ENCODE peak calls at places on chromosomes 6 and 20, in five cellular contexts. One of them, this sample, is unnamed. For H3K4me1, the result is how much of the 10 kb centered on the place peaks cover.

GRCh38 chr20:51554538-51555165 is 12.1 kb upstream of the NFATC2 start:
- DNase-seq in left ventricle myocardium inferior: no peak
- DNase-seq in heart left ventricle: no peak
- DNase-seq in BE2C: no peak
- DNase-seq in K562: no peak
- DNase-seq in this sample: no peak

GRCh38 chr20:48632017-48632824 is 195.6 kb downstream of the PREX1 start:
- DNase-seq in left ventricle myocardium inferior: no peak
- DNase-seq in heart left ventricle: no peak
- DNase-seq in BE2C: no peak
- DNase-seq in K562: no peak
- DNase-seq in this sample: no peak

GRCh38 chr20:36061754-36062153 is 92.8 kb upstream of the EPB41L1 start:
- DNase-seq in left ventricle myocardium inferior: peak
- DNase-seq in heart left ventricle: peak
- DNase-seq in BE2C: no peak
- DNase-seq in K562: no peak
- DNase-seq in this sample: no peak

GRCh38 chr20:50815162-50815989 is 20.5 kb downstream of the BCAS4 start:
- DNase-seq in left ventricle myocardium inferior: no peak
- DNase-seq in heart left ventricle: no peak
- DNase-seq in BE2C: no peak
- DNase-seq in K562: no peak
- DNase-seq in this sample: no peak

GRCh38 chr6:81241126-81241525 is 511.4 kb downstream of the TENT5A start:
- DNase-seq in left ventricle myocardium inferior: no peak
- DNase-seq in heart left ventricle: no peak
- DNase-seq in BE2C: no peak
- DNase-seq in K562: no peak
- DNase-seq in this sample: no peak

GRCh38 chr6:70151616-70152015 is 151.3 kb downstream of the COL9A1 start:
- DNase-seq in left ventricle myocardium inferior: no peak
- DNase-seq in heart left ventricle: no peak
- DNase-seq in BE2C: no peak
- DNase-seq in K562: no peak
- DNase-seq in this sample: no peak

GRCh38 chr20:13430346-13431002 is 208.3 kb downstream of the TASP1 start:
- DNase-seq in left ventricle myocardium inferior: no peak
- DNase-seq in heart left ventricle: no peak
- DNase-seq in BE2C: no peak
- DNase-seq in K562: no peak
- DNase-seq in this sample: no peak

GRCh38 chr6:106064766-106065165 is 21.4 kb upstream of the PRDM1 start:
- DNase-seq in left ventricle myocardium inferior: no peak
- DNase-seq in heart left ventricle: no peak
- DNase-seq in BE2C: no peak
- DNase-seq in K562: no peak
- DNase-seq in this sample: no peak

GRCh38 chr20:63067266-63067635 is 60.5 kb upstream of the BHLHE23 start:
- DNase-seq in left ventricle myocardium inferior: no peak
- DNase-seq in heart left ventricle: no peak
- DNase-seq in BE2C: peak
- DNase-seq in K562: no peak
- DNase-seq in this sample: no peak

GRCh38 chr6:19303381-19303780 is 533.8 kb upstream of the ID4 start:
- DNase-seq in left ventricle myocardium inferior: no peak
- DNase-seq in heart left ventricle: no peak
- DNase-seq in BE2C: no peak
- DNase-seq in K562: no peak
- DNase-seq in this sample: no peak

GRCh38 chr6:74066168-74066871 is 370.3 kb downstream of the CD109 start:
- DNase-seq in left ventricle myocardium inferior: no peak
- DNase-seq in heart left ventricle: no peak
- DNase-seq in BE2C: no peak
- DNase-seq in K562: no peak
- DNase-seq in this sample: no peak

GRCh38 chr6:170182781-170183120 is 108.1 kb downstream of the DLL1 start:
- DNase-seq in left ventricle myocardium inferior: no peak
- DNase-seq in heart left ventricle: no peak
- DNase-seq in BE2C: no peak
- DNase-seq in K562: no peak
- DNase-seq in this sample: no peak

GRCh38 chr6:19214231-19214630 is 622.9 kb upstream of the ID4 start:
- DNase-seq in left ventricle myocardium inferior: no peak
- DNase-seq in heart left ventricle: no peak
- DNase-seq in BE2C: no peak
- DNase-seq in K562: no peak
- DNase-seq in this sample: no peak

GRCh38 chr6:43377710-43378229 is 8.3 kb upstream of the ZNF318 start:
- DNase-seq in left ventricle myocardium inferior: no peak
- DNase-seq in heart left ventricle: no peak
- DNase-seq in BE2C: no peak
- DNase-seq in K562: no peak
- DNase-seq in this sample: no peak

GRCh38 chr6:684831-685636 is 7.9 kb downstream of the EXOC2 start:
- DNase-seq in left ventricle myocardium inferior: no peak
- DNase-seq in heart left ventricle: no peak
- DNase-seq in BE2C: no peak
- DNase-seq in K562: no peak
- DNase-seq in this sample: no peak

GRCh38 chr6:524803-525202 is 132.1 kb downstream of the HUS1B start:
- DNase-seq in left ventricle myocardium inferior: no peak
- DNase-seq in heart left ventricle: no peak
- DNase-seq in BE2C: no peak
- DNase-seq in K562: no peak
- DNase-seq in this sample: no peak

GRCh38 chr6:18153311-18153703 is 1.6 kb downstream of the TPMT start:
- DNase-seq in left ventricle myocardium inferior: no peak
- DNase-seq in heart left ventricle: no peak
- DNase-seq in BE2C: no peak
- DNase-seq in K562: no peak
- DNase-seq in this sample: no peak

GRCh38 chr6:146551545-146551944 is 7.9 kb downstream of the RAB32 start:
- DNase-seq in left ventricle myocardium inferior: no peak
- DNase-seq in heart left ventricle: no peak
- DNase-seq in BE2C: no peak
- DNase-seq in K562: no peak
- DNase-seq in this sample: no peak

GRCh38 chr6:1560281-1561058 is 49.2 kb upstream of the FOXC1 start:
- DNase-seq in left ventricle myocardium inferior: no peak
- DNase-seq in heart left ventricle: no peak
- DNase-seq in BE2C: no peak
- DNase-seq in K562: no peak
- DNase-seq in this sample: no peak

GRCh38 chr6:15447546-15448232 is 201.8 kb downstream of the JARID2 start:
- DNase-seq in left ventricle myocardium inferior: no peak
- DNase-seq in heart left ventricle: no peak
- DNase-seq in BE2C: no peak
- DNase-seq in K562: no peak
- DNase-seq in this sample: no peak

GRCh38 chr6:123022980-123023379 is 26.9 kb downstream of the CLVS2 start:
- DNase-seq in left ventricle myocardium inferior: no peak
- DNase-seq in heart left ventricle: no peak
- DNase-seq in BE2C: no peak
- DNase-seq in K562: no peak
- DNase-seq in this sample: no peak

GRCh38 chr6:36334832-36335459 is 1.7 kb downstream of the BNIP5 start:
- DNase-seq in left ventricle myocardium inferior: no peak
- DNase-seq in heart left ventricle: no peak
- DNase-seq in BE2C: no peak
- DNase-seq in K562: no peak
- DNase-seq in this sample: no peak

GRCh38 chr20:25058797-25059486 is 1.0 kb upstream of the ACSS1 start:
- DNase-seq in left ventricle myocardium inferior: peak
- DNase-seq in heart left ventricle: peak
- DNase-seq in BE2C: no peak
- DNase-seq in K562: no peak
- DNase-seq in this sample: no peak

GRCh38 chr6:121439456-121440250 is 4.2 kb downstream of the GJA1 start:
- DNase-seq in left ventricle myocardium inferior: no peak
- DNase-seq in heart left ventricle: no peak
- DNase-seq in BE2C: no peak
- DNase-seq in K562: no peak
- DNase-seq in this sample: no peak

GRCh38 chr20:17872920-17873319 is 95.7 kb downstream of the SNX5 start:
- DNase-seq in left ventricle myocardium inferior: no peak
- DNase-seq in heart left ventricle: no peak
- DNase-seq in BE2C: no peak
- DNase-seq in K562: no peak
- DNase-seq in this sample: no peak

GRCh38 chr20:48163521-48163920 is 378.2 kb upstream of the SULF2 start:
- DNase-seq in left ventricle myocardium inferior: no peak
- DNase-seq in heart left ventricle: no peak
- DNase-seq in BE2C: no peak
- DNase-seq in K562: no peak
- DNase-seq in this sample: no peak

GRCh38 chr6:35787266-35788218 is 6.7 kb downstream of the CLPSL1 start:
- DNase-seq in left ventricle myocardium inferior: no peak
- DNase-seq in heart left ventricle: no peak
- DNase-seq in BE2C: no peak
- DNase-seq in K562: peak
- DNase-seq in this sample: no peak

GRCh38 chr6:21915707-21916399 is 322.3 kb downstream of the SOX4 start:
- DNase-seq in left ventricle myocardium inferior: no peak
- DNase-seq in heart left ventricle: no peak
- DNase-seq in BE2C: no peak
- DNase-seq in K562: no peak
- DNase-seq in this sample: no peak

GRCh38 chr6:1311400-1312192 is at the start of gene FOXQ1:
- DNase-seq in left ventricle myocardium inferior: no peak
- DNase-seq in heart left ventricle: no peak
- DNase-seq in BE2C: no peak
- DNase-seq in K562: no peak
- DNase-seq in this sample: no peak

DNA sequence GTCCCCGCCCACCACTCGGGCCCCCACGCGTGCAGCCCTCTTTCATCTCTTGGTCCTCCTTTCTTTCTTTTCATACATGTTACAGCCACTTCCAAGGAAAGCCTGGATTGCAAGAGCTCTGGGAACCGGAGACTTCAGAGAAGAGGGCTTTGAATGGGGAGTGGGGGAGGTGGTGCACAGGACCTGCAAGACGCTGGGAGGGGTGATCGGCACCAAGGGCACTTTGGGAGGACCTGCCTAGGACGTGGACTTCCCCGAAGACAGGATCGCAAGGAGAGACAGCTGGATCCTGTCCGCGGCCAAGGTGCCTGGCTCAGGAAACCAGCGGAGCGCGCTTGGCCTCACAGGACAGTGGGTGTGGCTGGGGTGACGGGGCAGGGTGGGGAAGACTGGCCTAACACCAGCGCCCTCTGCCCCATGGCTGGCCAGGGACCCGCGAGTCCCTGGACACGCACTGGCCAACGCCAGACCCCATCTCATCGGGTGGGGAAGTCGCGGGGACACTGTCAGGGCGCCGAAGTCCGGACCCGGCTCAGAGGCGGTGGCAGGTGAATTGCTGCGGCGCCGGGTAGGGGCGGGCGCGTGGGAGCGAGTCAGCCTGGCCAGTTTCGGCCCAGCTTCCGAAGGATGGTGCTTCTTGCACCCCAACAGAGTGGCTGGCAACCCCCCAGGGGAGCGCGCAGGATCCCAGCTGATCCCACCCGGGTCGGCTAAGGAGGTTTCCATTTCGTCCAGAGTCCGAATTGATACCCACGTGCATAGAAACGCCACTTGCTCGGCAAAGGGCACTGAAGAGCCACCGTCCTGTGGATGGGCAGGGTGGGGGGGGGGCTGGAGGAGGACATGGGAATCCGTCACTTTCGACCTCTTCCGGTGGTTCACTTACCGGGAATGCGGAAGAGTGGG is 714 bp upstream of the THBD start:
- DNase-seq in left ventricle myocardium inferior: peak
- DNase-seq in heart left ventricle: peak
- DNase-seq in BE2C: no peak
- DNase-seq in K562: no peak
- DNase-seq in this sample: no peak
- H3K4me3 ChIP-seq in left ventricle myocardium inferior: peak
- H3K4me3 ChIP-seq in heart left ventricle: peak
- H3K4me3 ChIP-seq in BE2C: no peak
- H3K4me3 ChIP-seq in K562: no peak
- H3K4me3 ChIP-seq in this sample: peak

GRCh38 chr6:7165736-7166296 is 58.1 kb downstream of the RREB1 start:
- DNase-seq in left ventricle myocardium inferior: no peak
- DNase-seq in heart left ventricle: no peak
- DNase-seq in BE2C: no peak
- DNase-seq in K562: peak
- DNase-seq in this sample: no peak
- H3K4me1 ChIP-seq in left ventricle myocardium inferior: half or more
- H3K4me1 ChIP-seq in heart left ventricle: half or more
- H3K4me1 ChIP-seq in BE2C: under half
- H3K4me1 ChIP-seq in K562: half or more
- H3K4me1 ChIP-seq in this sample: half or more

DNA sequence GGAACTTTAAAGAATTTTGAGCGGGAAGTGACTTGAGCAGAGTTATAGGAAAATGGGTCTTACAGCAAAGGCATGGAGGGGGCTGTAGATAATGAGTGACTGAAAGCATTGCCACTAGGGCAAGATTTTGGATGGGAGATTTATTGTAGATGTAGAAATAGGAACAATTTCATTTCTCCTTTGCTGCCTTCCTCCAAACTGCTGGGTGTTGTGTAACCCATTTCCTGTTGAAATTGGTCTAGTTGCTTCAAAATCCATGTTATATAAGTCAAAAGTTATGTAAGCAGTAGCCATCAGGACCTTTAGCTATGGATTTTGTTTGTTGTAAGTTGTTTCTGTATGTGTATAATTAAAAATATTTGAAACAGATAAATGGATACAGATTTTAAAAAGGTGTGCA is 11.1 kb downstream of the YWHAB start:
- DNase-seq in left ventricle myocardium inferior: no peak
- DNase-seq in heart left ventricle: no peak
- DNase-seq in BE2C: no peak
- DNase-seq in K562: no peak
- DNase-seq in this sample: no peak
- H3K4me3 ChIP-seq in left ventricle myocardium inferior: no peak
- H3K4me3 ChIP-seq in heart left ventricle: peak
- H3K4me3 ChIP-seq in BE2C: no peak
- H3K4me3 ChIP-seq in K562: no peak
- H3K4me3 ChIP-seq in this sample: no peak

GRCh38 chr6:108596947-108597346 is 36.2 kb downstream of the FOXO3 start:
- DNase-seq in left ventricle myocardium inferior: no peak
- DNase-seq in heart left ventricle: no peak
- DNase-seq in BE2C: no peak
- DNase-seq in K562: no peak
- DNase-seq in this sample: no peak

GRCh38 chr6:108592371-108593337 is 31.9 kb downstream of the FOXO3 start:
- DNase-seq in left ventricle myocardium inferior: no peak
- DNase-seq in heart left ventricle: no peak
- DNase-seq in BE2C: no peak
- DNase-seq in K562: peak
- DNase-seq in this sample: peak

GRCh38 chr6:108594640-108595039 is 33.9 kb downstream of the FOXO3 start:
- DNase-seq in left ventricle myocardium inferior: no peak
- DNase-seq in heart left ventricle: peak
- DNase-seq in BE2C: no peak
- DNase-seq in K562: no peak
- DNase-seq in this sample: no peak

GRCh38 chr6:108598316-108598863 is 37.7 kb downstream of the FOXO3 start:
- DNase-seq in left ventricle myocardium inferior: no peak
- DNase-seq in heart left ventricle: no peak
- DNase-seq in BE2C: no peak
- DNase-seq in K562: peak
- DNase-seq in this sample: no peak

GRCh38 chr6:108597601-108598315 is 37.0 kb downstream of the FOXO3 start:
- DNase-seq in left ventricle myocardium inferior: no peak
- DNase-seq in heart left ventricle: no peak
- DNase-seq in BE2C: no peak
- DNase-seq in K562: no peak
- DNase-seq in this sample: no peak
- H3K4me1 ChIP-seq in left ventricle myocardium inferior: half or more
- H3K4me1 ChIP-seq in heart left ventricle: half or more
- H3K4me1 ChIP-seq in BE2C: under half
- H3K4me1 ChIP-seq in K562: under half
- H3K4me1 ChIP-seq in this sample: half or more

This sample was measured in esophagus squamous epithelium.